ENCODE peak calls at places on chromosomes 3 and 15, in four cellular contexts. X is psoas muscle; Z is CD8-positive, alpha-beta T cell; J is heart left ventricle. B is an unnamed sample.

GRCh38 chr3:4546346-4547178 is 53.4 kb downstream of the ITPR1 start:
- DNase-seq in X (no peak), Z (no peak), J (no peak), B (peak; percentile 44)

GRCh38 chr3:52798978-52799476 is 4.4 kb downstream of the ITIH3 start:
- DNase-seq in X (no peak), Z (peak; percentile 14), J (no peak), B (no peak)

GRCh38 chr3:170806141-170806540 is 63.9 kb downstream of the RPL22L1 start:
- DNase-seq in X (no peak), Z (no peak), J (no peak), B (no peak)

GRCh38 chr15:78987891-78988360 is 43.1 kb upstream of the CTSH start:
- DNase-seq in X (no peak), Z (no peak), J (no peak), B (no peak)

GRCh38 chr3:44058022-44058867 is 183.4 kb upstream of the TOPAZ1 start:
- DNase-seq in X (no peak), Z (peak; percentile 42), J (no peak), B (no peak)

GRCh38 chr3:119456469-119456868 is 6.9 kb downstream of the TMEM39A start:
- DNase-seq in X (no peak), Z (no peak), J (no peak), B (no peak)

GRCh38 chr3:24288538-24289236 is 206.0 kb downstream of the THRB start:
- DNase-seq in X (peak; percentile 63), Z (no peak), J (peak; percentile 54), B (peak; percentile 37)

GRCh38 chr3:147493666-147494065 is 84.5 kb downstream of the ZIC1 start:
- DNase-seq in X (no peak), Z (no peak), J (no peak), B (no peak)

GRCh38 chr3:6862880-6863195 is 1.9 kb downstream of the GRM7 start:
- DNase-seq in X (no peak), Z (no peak), J (no peak), B (no peak)

GRCh38 chr3:185153170-185153733 is 392 bp upstream of the C3orf70 start:
- DNase-seq in X (peak; percentile 56), Z (no peak), J (no peak), B (no peak)

GRCh38 chr3:120425877-120426276 is 24.9 kb downstream of the FSTL1 start:
- DNase-seq in X (no peak), Z (no peak), J (no peak), B (peak; percentile 81)

GRCh38 chr15:57890351-57890750 is 175.2 kb downstream of the ALDH1A2 start:
- DNase-seq in X (no peak), Z (no peak), J (no peak), B (no peak)

DNA sequence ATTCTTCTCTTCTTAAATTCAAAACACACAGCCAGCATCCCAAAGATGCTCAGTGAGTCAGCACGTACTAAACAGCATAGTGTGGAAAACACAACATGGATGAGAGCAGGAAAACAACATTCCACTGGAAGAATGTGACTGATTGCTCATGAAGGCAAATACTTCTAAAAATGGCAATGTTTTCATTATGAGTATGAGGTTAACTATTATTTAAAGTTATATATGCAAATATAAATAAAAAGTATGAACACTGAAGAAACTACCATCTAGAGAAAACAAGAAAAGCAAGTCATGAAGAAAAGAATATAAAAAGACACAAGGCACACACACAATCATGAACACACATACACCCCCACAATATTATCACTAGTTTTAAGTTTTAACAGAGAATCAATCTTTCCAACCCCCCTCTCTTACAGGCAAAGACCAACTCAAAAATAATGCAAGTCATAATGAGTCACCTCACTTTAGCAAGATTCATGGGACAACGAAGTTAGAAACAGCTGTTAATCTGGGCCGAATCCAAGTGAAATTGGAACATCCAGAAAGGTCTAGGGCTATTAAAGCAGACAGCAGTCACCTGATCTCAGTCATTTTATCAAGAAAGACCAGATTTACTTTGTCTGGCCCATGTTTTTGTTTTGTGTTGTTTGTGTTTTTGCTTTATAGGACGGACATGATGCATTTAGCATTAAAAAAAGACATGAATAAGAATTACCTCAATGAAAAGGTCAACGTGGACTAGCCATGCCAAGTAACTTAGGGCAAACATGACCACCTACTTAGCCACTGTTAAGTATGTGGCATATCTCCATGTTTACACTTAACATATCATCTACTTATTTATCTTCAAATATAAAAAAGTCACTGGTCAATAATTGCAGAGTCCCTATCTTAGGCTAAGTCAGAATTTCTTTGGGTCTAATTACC is 18.1 kb downstream of the GBE1 start:
- DNase-seq in X (no peak), Z (no peak), J (no peak), B (peak; percentile 37)
- H3K4me1 ChIP-seq in X (peaks cover 63% of the 10 kb centered on the region), Z (no peaks in the 10 kb centered on the region), J (peaks cover 57% of the 10 kb centered on the region), B (peaks cover 7% of the 10 kb centered on the region)

GRCh38 chr15:40240619-40241304 is 1.9 kb downstream of the PAK6 start:
- DNase-seq in X (no peak), Z (no peak), J (no peak), B (no peak)

GRCh38 chr15:40241305-40242215 is 2.7 kb downstream of the PAK6 start:
- DNase-seq in X (no peak), Z (no peak), J (no peak), B (no peak)

GRCh38 chr15:40239671-40240618 is 1.1 kb downstream of the PAK6 start:
- DNase-seq in X (no peak), Z (no peak), J (no peak), B (no peak)

GRCh38 chr15:40238927-40239591 is at the start of gene PAK6:
- DNase-seq in X (peak; percentile 68), Z (no peak), J (no peak), B (peak; percentile 54)

DNA sequence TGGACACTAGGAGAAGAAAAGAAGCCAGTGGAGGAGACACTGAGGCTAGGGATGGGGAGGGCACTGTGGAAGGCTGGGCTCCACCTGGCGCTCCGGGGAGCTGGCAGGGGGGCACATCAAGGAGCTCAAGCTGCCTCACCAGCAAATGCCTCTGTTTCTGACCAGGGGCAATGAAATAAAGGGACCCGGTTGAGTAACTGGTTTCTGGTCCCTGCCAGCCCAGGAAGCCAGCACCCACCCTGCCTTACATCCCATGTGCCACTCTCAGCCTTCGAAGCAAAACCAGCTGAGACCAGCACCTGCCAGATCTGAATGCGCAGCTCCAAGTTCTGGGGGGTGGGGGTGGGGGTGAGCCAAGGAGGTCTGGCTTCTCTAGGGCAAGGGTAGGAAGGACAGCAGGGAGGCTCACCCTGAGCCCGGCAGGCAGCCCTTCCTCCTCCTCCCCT is 359 bp upstream of the PAK6 start:
- DNase-seq in X (no peak), Z (no peak), J (no peak), B (no peak)
- H3K4me1 ChIP-seq in X (no peaks in the 10 kb centered on the region), Z (no peaks in the 10 kb centered on the region), J (peaks cover 3% of the 10 kb centered on the region), B (no peaks in the 10 kb centered on the region)

GRCh38 chr3:172150268-172150667 is 110.9 kb downstream of the FNDC3B start:
- DNase-seq in X (no peak), Z (no peak), J (no peak), B (no peak)

GRCh38 chr3:172148702-172149565 is 109.6 kb downstream of the FNDC3B start:
- DNase-seq in X (no peak), Z (no peak), J (no peak), B (no peak)

GRCh38 chr3:172146349-172146748 is 107.0 kb downstream of the FNDC3B start:
- DNase-seq in X (no peak), Z (no peak), J (no peak), B (no peak)

GRCh38 chr3:172147113-172147818 is 107.9 kb downstream of the FNDC3B start:
- DNase-seq in X (no peak), Z (no peak), J (no peak), B (no peak)

DNA sequence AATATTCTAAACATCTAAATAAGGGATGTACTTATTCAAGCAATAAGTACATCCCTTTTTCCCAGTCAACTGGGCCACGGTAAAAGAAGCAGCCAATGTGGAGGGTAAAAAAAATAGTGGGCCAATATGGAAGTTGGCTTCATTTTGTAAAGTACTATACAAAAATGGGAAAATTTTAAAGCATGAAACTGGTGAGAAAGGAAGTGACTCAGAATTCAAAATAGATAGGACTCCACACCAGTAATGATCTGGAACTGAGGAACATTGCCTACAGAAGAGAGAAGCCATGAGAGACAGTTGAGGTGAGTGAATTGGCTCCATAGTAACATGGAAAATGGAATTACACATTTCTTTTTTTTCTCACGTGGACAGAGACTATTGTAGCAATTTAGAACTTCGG is 108.9 kb downstream of the FNDC3B start:
- DNase-seq in X (no peak), Z (no peak), J (no peak), B (no peak)
- H3K4me1 ChIP-seq in X (peaks cover 49% of the 10 kb centered on the region), Z (peaks cover 7% of the 10 kb centered on the region), J (peaks cover 43% of the 10 kb centered on the region), B (peaks cover under 1% of the 10 kb centered on the region)

GRCh38 chr3:134060561-134061385 is 31.0 kb upstream of the SLCO2A1 start:
- DNase-seq in X (no peak), Z (no peak), J (no peak), B (no peak)

GRCh38 chr3:134058728-134059601 is 29.2 kb upstream of the SLCO2A1 start:
- DNase-seq in X (no peak), Z (no peak), J (no peak), B (no peak)

GRCh38 chr3:134059680-134060560 is 30.2 kb upstream of the SLCO2A1 start:
- DNase-seq in X (no peak), Z (no peak), J (no peak), B (no peak)

GRCh38 chr3:134064081-134064480 is 34.4 kb upstream of the SLCO2A1 start:
- DNase-seq in X (no peak), Z (no peak), J (no peak), B (no peak)

GRCh38 chr3:134061401-134061800 is 31.7 kb upstream of the SLCO2A1 start:
- DNase-seq in X (no peak), Z (no peak), J (no peak), B (no peak)
- H3K4me1 ChIP-seq in X (peaks cover 4% of the 10 kb centered on the region), Z (no peaks in the 10 kb centered on the region), J (no peaks in the 10 kb centered on the region), B (no peaks in the 10 kb centered on the region)

GRCh38 chr15:41789662-41790061 is 15.4 kb downstream of the MAPKBP1 start:
- DNase-seq in X (no peak), Z (no peak), J (no peak), B (no peak)
- H3K4me1 ChIP-seq in X (peaks cover 42% of the 10 kb centered on the region), Z (peaks cover 30% of the 10 kb centered on the region), J (peaks cover 39% of the 10 kb centered on the region), B (peaks cover 6% of the 10 kb centered on the region)

GRCh38 chr3:48426944-48427629 is 2.8 kb downstream of the PLXNB1 start:
- DNase-seq in X (no peak), Z (no peak), J (no peak), B (no peak)
- H3K4me1 ChIP-seq in X (peaks cover 4% of the 10 kb centered on the region), Z (peaks cover 6% of the 10 kb centered on the region), J (peaks cover 48% of the 10 kb centered on the region), B (peaks cover 24% of the 10 kb centered on the region)

DNA sequence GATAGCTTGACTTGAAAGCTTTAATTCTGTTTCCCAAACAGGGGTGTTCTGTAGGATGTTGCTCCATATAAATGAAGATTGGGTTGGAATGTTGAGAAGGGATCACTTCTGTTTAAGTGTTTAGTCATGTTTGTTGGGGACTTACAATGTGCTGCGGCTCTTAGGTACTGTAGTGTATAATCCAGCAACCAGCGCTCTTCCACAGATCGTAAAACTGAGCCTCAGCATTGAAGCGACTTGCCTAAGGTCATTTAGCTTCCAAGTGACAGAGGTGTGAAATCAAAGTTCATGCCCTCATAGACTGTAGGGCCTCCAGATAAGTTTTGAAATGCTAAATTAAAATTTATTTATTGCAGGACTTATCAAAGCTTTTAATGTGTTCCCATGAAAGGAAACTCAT is 1.8 kb downstream of the MKRN2 start:
- DNase-seq in X (no peak), Z (no peak), J (no peak), B (no peak)
- H3K4me1 ChIP-seq in X (peaks cover 57% of the 10 kb centered on the region), Z (peaks cover 50% of the 10 kb centered on the region), J (peaks cover 55% of the 10 kb centered on the region), B (peaks cover 5% of the 10 kb centered on the region)

B was measured in uterus.